ENCODE peak calls at places on chromosomes 5 and 9, in six cellular contexts. I is uterus, J is heart left ventricle, N is psoas muscle, C is tibial nerve, Q is endodermal cell. A is an unnamed sample.

GRCh38 chr5:36414869-36415282 is 113.2 kb upstream of the RANBP3L start:
- DNase-seq in Q (peak; percentile 47), C (no peak), N (no peak), I (no peak), J (no peak), A (no peak)

GRCh38 chr9:72586388-72587160 is 65.2 kb downstream of the TMC1 start:
- DNase-seq in I (no peak), N (no peak), J (no peak), Q (no peak), C (no peak), A (no peak)

GRCh38 chr5:142378737-142379365 is 54.0 kb upstream of the SPRY4 start:
- DNase-seq in I (no peak), N (no peak), Q (no peak), J (no peak), C (no peak), A (no peak)

GRCh38 chr5:102583663-102584062 is 84.9 kb upstream of the SLCO6A1 start:
- DNase-seq in N (no peak), C (no peak), Q (no peak), J (no peak), I (no peak), A (no peak)

GRCh38 chr5:72110401-72111013 is 3.2 kb downstream of the MAP1B start:
- DNase-seq in J (peak; percentile 35), Q (no peak), I (no peak), C (no peak), N (peak; percentile 68), A (no peak)

GRCh38 chr9:126228779-126229444 is 97.7 kb upstream of the MVB12B start:
- DNase-seq in Q (peak; percentile 93), I (peak; percentile 42), C (peak; percentile 39), N (peak; percentile 76), J (peak; percentile 69), A (peak; percentile 78)

GRCh38 chr5:80255425-80255751 is 460 bp downstream of the SERINC5 start:
- DNase-seq in N (peak; percentile 79), C (no peak), I (peak; percentile 53), Q (peak; percentile 81), J (peak; percentile 79), A (peak; percentile 86)

GRCh38 chr9:134701581-134702259 is 60.1 kb downstream of the COL5A1 start:
- DNase-seq in N (no peak), I (no peak), Q (no peak), C (no peak), J (peak; percentile 8), A (no peak)

GRCh38 chr5:142072488-142072887 is 36.1 kb upstream of the NDFIP1 start:
- DNase-seq in N (no peak), J (no peak), I (no peak), C (no peak), Q (no peak), A (no peak)

GRCh38 chr5:170483701-170484458 is 19.9 kb upstream of the KCNIP1 start:
- DNase-seq in C (no peak), Q (peak; percentile 79), J (no peak), I (no peak), N (no peak), A (no peak)

GRCh38 chr5:65334077-65334476 is 147.6 kb downstream of the ADAMTS6 start:
- DNase-seq in J (peak; percentile 28), C (no peak), Q (no peak), N (no peak), I (no peak), A (peak; percentile 42)

GRCh38 chr9:134301387-134302129 is 24.7 kb upstream of the RXRA start:
- DNase-seq in J (peak; percentile 14), C (no peak), N (peak; percentile 37), I (no peak), Q (no peak), A (peak; percentile 23)

GRCh38 chr5:93676707-93677106 is 64.7 kb downstream of the POU5F2 start:
- DNase-seq in J (no peak), C (no peak), Q (no peak), N (no peak), I (no peak), A (no peak)

GRCh38 chr5:59348189-59348588 is 545.3 kb downstream of the PDE4D start:
- DNase-seq in I (no peak), C (no peak), J (no peak), N (no peak), Q (no peak), A (no peak)

GRCh38 chr5:72584466-72584865 is 77.3 kb upstream of the ZNF366 start:
- DNase-seq in Q (no peak), J (no peak), I (no peak), C (no peak), N (no peak), A (no peak)

GRCh38 chr5:133154274-133155088 is 102.7 kb downstream of the HSPA4 start:
- DNase-seq in J (no peak), C (no peak), N (no peak), I (no peak), Q (no peak), A (no peak)

GRCh38 chr5:38913714-38914113 is 67.9 kb downstream of the OSMR start:
- DNase-seq in J (no peak), I (no peak), C (no peak), N (no peak), Q (no peak), A (no peak)

GRCh38 chr5:179623906-179624741 is 653 bp upstream of the HNRNPH1 start:
- DNase-seq in I (peak; percentile 44), Q (peak; percentile 62), C (no peak), J (peak; percentile 55), N (peak; percentile 68), A (peak; percentile 98)

GRCh38 chr5:179620703-179621350 is 2.6 kb downstream of the HNRNPH1 start:
- DNase-seq in N (no peak), J (no peak), Q (no peak), I (no peak), C (no peak), A (no peak)

GRCh38 chr5:179621551-179621971 is 1.9 kb downstream of the HNRNPH1 start:
- DNase-seq in J (no peak), Q (no peak), C (no peak), I (no peak), N (no peak), A (no peak)

GRCh38 chr5:179624841-179625271 is 1.4 kb upstream of the HNRNPH1 start:
- DNase-seq in I (no peak), J (no peak), N (no peak), C (no peak), Q (peak; percentile 77), A (no peak)

DNA sequence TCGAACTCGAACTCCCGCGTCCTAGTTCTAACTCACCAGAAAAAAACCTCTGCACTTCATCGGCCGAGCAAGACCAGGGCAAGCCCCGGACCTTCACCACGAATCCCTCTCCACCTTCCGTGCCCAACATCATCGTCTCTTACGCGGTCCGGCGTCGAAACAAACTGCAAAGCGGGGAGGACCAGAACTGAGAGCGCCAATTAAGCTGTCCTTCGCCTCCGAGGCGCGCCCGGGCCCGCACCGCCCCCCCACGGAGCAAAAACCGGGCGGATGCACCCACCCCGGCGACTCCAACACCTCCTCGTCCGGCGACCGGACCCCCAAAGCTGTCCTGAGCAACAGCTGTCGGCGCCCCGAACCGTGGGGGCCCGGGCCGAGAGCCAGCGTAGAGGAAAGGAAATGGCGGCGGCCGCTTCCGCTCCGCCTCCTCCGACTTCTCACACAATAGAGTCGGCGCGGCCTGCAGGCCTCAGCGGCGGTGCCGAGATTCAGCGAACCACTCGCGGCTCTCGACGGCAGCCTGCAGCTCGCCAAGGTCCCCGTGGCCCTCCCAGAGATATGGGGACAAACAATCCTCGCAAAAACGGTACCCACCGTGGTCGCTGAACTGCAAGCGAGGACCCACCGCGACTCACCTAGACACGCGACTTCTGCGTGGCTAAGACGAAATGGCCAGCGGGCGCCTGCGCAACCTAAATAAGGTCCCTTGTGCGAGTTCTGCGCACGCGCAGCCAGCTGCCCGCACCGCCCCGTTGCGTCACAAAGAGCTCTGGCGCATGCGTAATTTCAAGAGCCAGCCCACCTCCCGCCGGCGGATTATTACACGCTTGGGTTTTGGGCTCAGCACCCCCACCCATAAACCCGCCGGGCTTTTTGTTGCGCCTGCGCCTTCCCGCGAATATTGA is at the start of gene HNRNPH1:
- DNase-seq in Q (peak; percentile 99), I (peak; percentile 99), N (peak; percentile 99), C (peak; percentile 97), J (peak; percentile 98), A (peak; percentile 99)
- H3K4me1 ChIP-seq in Q (peaks cover 9% of the 10 kb centered on the region), I (peaks cover 13% of the 10 kb centered on the region), N (peaks cover 46% of the 10 kb centered on the region), C (peaks cover 48% of the 10 kb centered on the region), J (peaks cover 17% of the 10 kb centered on the region), A (peaks cover 38% of the 10 kb centered on the region)

GRCh38 chr5:154893381-154893780 is 35.0 kb downstream of the CNOT8 start:
- DNase-seq in C (no peak), Q (no peak), N (no peak), I (no peak), J (no peak), A (no peak)

GRCh38 chr5:154898210-154898609 is 39.8 kb downstream of the CNOT8 start:
- DNase-seq in C (no peak), I (no peak), Q (no peak), J (no peak), N (peak; percentile 77), A (no peak)

GRCh38 chr5:154895606-154896561 is 37.5 kb downstream of the CNOT8 start:
- DNase-seq in C (no peak), I (no peak), N (no peak), Q (no peak), J (no peak), A (no peak)

GRCh38 chr5:154899107-154899816 is 38.7 kb downstream of the GEMIN5 start:
- DNase-seq in C (no peak), I (no peak), J (no peak), Q (no peak), N (peak; percentile 69), A (no peak)

GRCh38 chr5:154896562-154896919 is 38.1 kb downstream of the CNOT8 start:
- DNase-seq in J (no peak), N (no peak), Q (no peak), I (no peak), C (no peak), A (no peak)
- H3K36me3 ChIP-seq in J (peaks cover 100% of the 10 kb centered on the region), N (peaks cover 100% of the 10 kb centered on the region), Q (peaks cover 94% of the 10 kb centered on the region), I (no peaks in the 10 kb centered on the region), C (peaks cover 31% of the 10 kb centered on the region), A (peaks cover 3% of the 10 kb centered on the region)

DNA sequence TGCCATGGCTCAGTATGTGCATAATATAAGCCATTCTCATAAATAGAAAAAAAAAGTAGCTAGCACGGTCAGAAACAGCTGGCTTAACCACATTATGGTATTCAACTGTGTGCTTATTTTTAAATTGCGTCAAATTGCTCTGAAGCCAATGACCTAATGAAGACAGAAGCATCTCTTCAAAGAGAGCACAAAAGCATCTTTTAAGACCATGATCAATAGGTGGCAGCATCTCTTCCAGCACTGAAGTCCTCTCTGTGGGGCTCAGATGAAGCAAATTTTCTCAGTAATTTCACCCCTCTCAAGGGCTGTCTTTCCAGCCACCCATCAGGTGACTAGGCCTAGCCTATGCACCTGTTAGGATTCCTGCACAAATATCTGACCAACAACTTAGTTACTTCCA is 251.4 kb downstream of the GLIS3 start:
- DNase-seq in Q (no peak), C (no peak), J (no peak), I (no peak), N (no peak), A (no peak)
- TF ChIP-seq CTCF in Q (peak; percentile 78), C (peak; percentile 14), J (no peak), I (no peak), N (no peak), A (no peak)

GRCh38 chr9:127979015-127979332 is 1.8 kb downstream of the EEIG1 start:
- DNase-seq in J (no peak), C (no peak), Q (no peak), I (no peak), N (no peak), A (no peak)
- H3K4me1 ChIP-seq in J (no peaks in the 10 kb centered on the region), C (peaks cover 72% of the 10 kb centered on the region), Q (peaks cover 27% of the 10 kb centered on the region), I (peaks cover 36% of the 10 kb centered on the region), N (peaks cover 70% of the 10 kb centered on the region), A (peaks cover 57% of the 10 kb centered on the region)